ENCODE peak calls at places on chromosomes 5 and 9, in five cellular contexts. One of them, this sample, is unnamed.

GRCh38 chr5:105581988-105582690 is 2019.5 kb upstream of the NUDT12 start:
- DNase-seq in Right ventricle myocardium superior: no peak
- DNase-seq in stimulated activated CD8-positive, alpha-beta memory T cell treated with anti-CD3 and anti-CD28 coated beads, Interleukin-12 subunit alpha, Interleukin-12 subunit beta, amount 100 ng/mL, for 4 hours: no peak
- DNase-seq in MM.1S: no peak
- DNase-seq in non-pigmented ciliary epithelial cell: no peak
- DNase-seq in this sample: no peak

GRCh38 chr5:138177936-138178515 is 404 bp downstream of the BRD8 start:
- DNase-seq in Right ventricle myocardium superior: peak
- DNase-seq in stimulated activated CD8-positive, alpha-beta memory T cell treated with anti-CD3 and anti-CD28 coated beads, Interleukin-12 subunit alpha, Interleukin-12 subunit beta, amount 100 ng/mL, for 4 hours: no peak
- DNase-seq in MM.1S: peak
- DNase-seq in non-pigmented ciliary epithelial cell: no peak
- DNase-seq in this sample: peak

GRCh38 chr5:146561711-146562110 is 45.7 kb upstream of the GPR151 start:
- DNase-seq in Right ventricle myocardium superior: no peak
- DNase-seq in stimulated activated CD8-positive, alpha-beta memory T cell treated with anti-CD3 and anti-CD28 coated beads, Interleukin-12 subunit alpha, Interleukin-12 subunit beta, amount 100 ng/mL, for 4 hours: no peak
- DNase-seq in MM.1S: no peak
- DNase-seq in non-pigmented ciliary epithelial cell: no peak
- DNase-seq in this sample: no peak

GRCh38 chr5:115402822-115403577 is 106.5 kb upstream of the CCDC112 start:
- DNase-seq in Right ventricle myocardium superior: no peak
- DNase-seq in stimulated activated CD8-positive, alpha-beta memory T cell treated with anti-CD3 and anti-CD28 coated beads, Interleukin-12 subunit alpha, Interleukin-12 subunit beta, amount 100 ng/mL, for 4 hours: no peak
- DNase-seq in MM.1S: no peak
- DNase-seq in non-pigmented ciliary epithelial cell: no peak
- DNase-seq in this sample: no peak

GRCh38 chr5:89342106-89342876 is 459.3 kb upstream of the MEF2C start:
- DNase-seq in Right ventricle myocardium superior: no peak
- DNase-seq in stimulated activated CD8-positive, alpha-beta memory T cell treated with anti-CD3 and anti-CD28 coated beads, Interleukin-12 subunit alpha, Interleukin-12 subunit beta, amount 100 ng/mL, for 4 hours: no peak
- DNase-seq in MM.1S: peak
- DNase-seq in non-pigmented ciliary epithelial cell: peak
- DNase-seq in this sample: peak

GRCh38 chr9:27785714-27786100 is 212.4 kb upstream of the C9orf72 start:
- DNase-seq in Right ventricle myocardium superior: no peak
- DNase-seq in stimulated activated CD8-positive, alpha-beta memory T cell treated with anti-CD3 and anti-CD28 coated beads, Interleukin-12 subunit alpha, Interleukin-12 subunit beta, amount 100 ng/mL, for 4 hours: no peak
- DNase-seq in MM.1S: no peak
- DNase-seq in non-pigmented ciliary epithelial cell: no peak
- DNase-seq in this sample: peak

GRCh38 chr5:75348241-75348640 is 11.2 kb downstream of the HMGCR start:
- DNase-seq in Right ventricle myocardium superior: no peak
- DNase-seq in stimulated activated CD8-positive, alpha-beta memory T cell treated with anti-CD3 and anti-CD28 coated beads, Interleukin-12 subunit alpha, Interleukin-12 subunit beta, amount 100 ng/mL, for 4 hours: no peak
- DNase-seq in MM.1S: no peak
- DNase-seq in non-pigmented ciliary epithelial cell: no peak
- DNase-seq in this sample: no peak

GRCh38 chr9:71393011-71393410 is 271.6 kb upstream of the TRPM3 start:
- DNase-seq in Right ventricle myocardium superior: no peak
- DNase-seq in stimulated activated CD8-positive, alpha-beta memory T cell treated with anti-CD3 and anti-CD28 coated beads, Interleukin-12 subunit alpha, Interleukin-12 subunit beta, amount 100 ng/mL, for 4 hours: no peak
- DNase-seq in MM.1S: no peak
- DNase-seq in non-pigmented ciliary epithelial cell: no peak
- DNase-seq in this sample: no peak

GRCh38 chr5:149049371-149049781 is 13.5 kb downstream of the SH3TC2 start:
- DNase-seq in Right ventricle myocardium superior: no peak
- DNase-seq in stimulated activated CD8-positive, alpha-beta memory T cell treated with anti-CD3 and anti-CD28 coated beads, Interleukin-12 subunit alpha, Interleukin-12 subunit beta, amount 100 ng/mL, for 4 hours: no peak
- DNase-seq in MM.1S: no peak
- DNase-seq in non-pigmented ciliary epithelial cell: no peak
- DNase-seq in this sample: no peak

GRCh38 chr5:174229640-174230350 is 184.3 kb downstream of the NSG2 start:
- DNase-seq in Right ventricle myocardium superior: no peak
- DNase-seq in stimulated activated CD8-positive, alpha-beta memory T cell treated with anti-CD3 and anti-CD28 coated beads, Interleukin-12 subunit alpha, Interleukin-12 subunit beta, amount 100 ng/mL, for 4 hours: no peak
- DNase-seq in MM.1S: no peak
- DNase-seq in non-pigmented ciliary epithelial cell: peak
- DNase-seq in this sample: no peak

GRCh38 chr9:116737137-116737546 is 50.0 kb downstream of the TRIM32 start:
- DNase-seq in Right ventricle myocardium superior: peak
- DNase-seq in stimulated activated CD8-positive, alpha-beta memory T cell treated with anti-CD3 and anti-CD28 coated beads, Interleukin-12 subunit alpha, Interleukin-12 subunit beta, amount 100 ng/mL, for 4 hours: no peak
- DNase-seq in MM.1S: peak
- DNase-seq in non-pigmented ciliary epithelial cell: peak
- DNase-seq in this sample: no peak

GRCh38 chr5:44372028-44372427 is 17.2 kb downstream of the FGF10 start:
- DNase-seq in Right ventricle myocardium superior: no peak
- DNase-seq in stimulated activated CD8-positive, alpha-beta memory T cell treated with anti-CD3 and anti-CD28 coated beads, Interleukin-12 subunit alpha, Interleukin-12 subunit beta, amount 100 ng/mL, for 4 hours: no peak
- DNase-seq in MM.1S: no peak
- DNase-seq in non-pigmented ciliary epithelial cell: no peak
- DNase-seq in this sample: no peak

GRCh38 chr5:16854351-16854750 is 81.7 kb downstream of the MYO10 start:
- DNase-seq in Right ventricle myocardium superior: no peak
- DNase-seq in stimulated activated CD8-positive, alpha-beta memory T cell treated with anti-CD3 and anti-CD28 coated beads, Interleukin-12 subunit alpha, Interleukin-12 subunit beta, amount 100 ng/mL, for 4 hours: no peak
- DNase-seq in MM.1S: no peak
- DNase-seq in non-pigmented ciliary epithelial cell: no peak
- DNase-seq in this sample: no peak

GRCh38 chr5:83848928-83849327 is 128.3 kb upstream of the HAPLN1 start:
- DNase-seq in Right ventricle myocardium superior: no peak
- DNase-seq in stimulated activated CD8-positive, alpha-beta memory T cell treated with anti-CD3 and anti-CD28 coated beads, Interleukin-12 subunit alpha, Interleukin-12 subunit beta, amount 100 ng/mL, for 4 hours: no peak
- DNase-seq in MM.1S: no peak
- DNase-seq in non-pigmented ciliary epithelial cell: no peak
- DNase-seq in this sample: no peak

GRCh38 chr9:76216161-76216649 is 178.0 kb downstream of the RFK start:
- DNase-seq in Right ventricle myocardium superior: no peak
- DNase-seq in stimulated activated CD8-positive, alpha-beta memory T cell treated with anti-CD3 and anti-CD28 coated beads, Interleukin-12 subunit alpha, Interleukin-12 subunit beta, amount 100 ng/mL, for 4 hours: no peak
- DNase-seq in MM.1S: no peak
- DNase-seq in non-pigmented ciliary epithelial cell: peak
- DNase-seq in this sample: peak

GRCh38 chr5:52985306-52985705 is 3.8 kb upstream of the ITGA2 start:
- DNase-seq in Right ventricle myocardium superior: no peak
- DNase-seq in stimulated activated CD8-positive, alpha-beta memory T cell treated with anti-CD3 and anti-CD28 coated beads, Interleukin-12 subunit alpha, Interleukin-12 subunit beta, amount 100 ng/mL, for 4 hours: no peak
- DNase-seq in MM.1S: no peak
- DNase-seq in non-pigmented ciliary epithelial cell: no peak
- DNase-seq in this sample: no peak

GRCh38 chr9:79452265-79452664 is 119.5 kb upstream of the TLE4 start:
- DNase-seq in Right ventricle myocardium superior: no peak
- DNase-seq in stimulated activated CD8-positive, alpha-beta memory T cell treated with anti-CD3 and anti-CD28 coated beads, Interleukin-12 subunit alpha, Interleukin-12 subunit beta, amount 100 ng/mL, for 4 hours: no peak
- DNase-seq in MM.1S: no peak
- DNase-seq in non-pigmented ciliary epithelial cell: no peak
- DNase-seq in this sample: no peak

GRCh38 chr9:72540348-72540873 is 19.0 kb downstream of the TMC1 start:
- DNase-seq in Right ventricle myocardium superior: no peak
- DNase-seq in stimulated activated CD8-positive, alpha-beta memory T cell treated with anti-CD3 and anti-CD28 coated beads, Interleukin-12 subunit alpha, Interleukin-12 subunit beta, amount 100 ng/mL, for 4 hours: no peak
- DNase-seq in MM.1S: no peak
- DNase-seq in non-pigmented ciliary epithelial cell: no peak
- DNase-seq in this sample: no peak